ENCODE peak calls at places on chromosome 16, in five cellular contexts. One of them, this sample, is unnamed.

GRCh38 chr16:19746561-19746960 is 28.5 kb downstream of the IQCK start:
- DNase-seq in trophoblast cell: no peak
- DNase-seq in H1: no peak
- DNase-seq in H9: no peak
- DNase-seq in mesenchymal stem cell: no peak
- DNase-seq in this sample: peak; percentile 63

GRCh38 chr16:8878523-8878911 is 3.6 kb upstream of the LITAFD start:
- DNase-seq in H9: no peak
- DNase-seq in H1: no peak
- DNase-seq in mesenchymal stem cell: peak; percentile 95
- DNase-seq in trophoblast cell: peak; percentile 93
- DNase-seq in this sample: no peak

GRCh38 chr16:28098959-28099945 is 35.7 kb upstream of the GSG1L start:
- DNase-seq in trophoblast cell: no peak
- DNase-seq in mesenchymal stem cell: no peak
- DNase-seq in H9: no peak
- DNase-seq in H1: no peak
- DNase-seq in this sample: no peak

GRCh38 chr16:88005148-88005547 is 53.9 kb downstream of the BANP start:
- DNase-seq in H1: no peak
- DNase-seq in mesenchymal stem cell: no peak
- DNase-seq in H9: peak; percentile 71
- DNase-seq in trophoblast cell: no peak
- DNase-seq in this sample: no peak

GRCh38 chr16:2520784-2521577 is 810 bp downstream of the AMDHD2 start:
- DNase-seq in trophoblast cell: peak; percentile 94
- DNase-seq in H9: peak; percentile 45
- DNase-seq in H1: no peak
- DNase-seq in mesenchymal stem cell: peak; percentile 57
- DNase-seq in this sample: no peak

GRCh38 chr16:24382929-24383328 is 126.8 kb downstream of the CACNG3 start:
- DNase-seq in trophoblast cell: no peak
- DNase-seq in H1: peak; percentile 31
- DNase-seq in mesenchymal stem cell: no peak
- DNase-seq in H9: peak; percentile 39
- DNase-seq in this sample: peak; percentile 31

GRCh38 chr16:48622456-48623303 is 12.7 kb upstream of the N4BP1 start:
- DNase-seq in mesenchymal stem cell: no peak
- DNase-seq in H1: no peak
- DNase-seq in H9: no peak
- DNase-seq in trophoblast cell: no peak
- DNase-seq in this sample: no peak

GRCh38 chr16:64950262-64950661 is 171.6 kb downstream of the CDH11 start:
- DNase-seq in H1: no peak
- DNase-seq in H9: peak; percentile 49
- DNase-seq in mesenchymal stem cell: no peak
- DNase-seq in trophoblast cell: no peak
- DNase-seq in this sample: no peak

GRCh38 chr16:35391328-35391727 is 1931.9 kb downstream of the TP53TG3F start:
- DNase-seq in H9: peak; percentile 30
- DNase-seq in H1: no peak
- DNase-seq in trophoblast cell: peak; percentile 54
- DNase-seq in mesenchymal stem cell: peak; percentile 8
- DNase-seq in this sample: no peak

GRCh38 chr16:19001788-19002187 is 18.1 kb downstream of the TMC7 start:
- DNase-seq in mesenchymal stem cell: peak; percentile 41
- DNase-seq in H9: no peak
- DNase-seq in trophoblast cell: no peak
- DNase-seq in H1: no peak
- DNase-seq in this sample: no peak

GRCh38 chr16:1152651-1153259 is at the start of gene CACNA1H:
- DNase-seq in H9: peak; percentile 53
- DNase-seq in mesenchymal stem cell: no peak
- DNase-seq in trophoblast cell: no peak
- DNase-seq in H1: no peak
- DNase-seq in this sample: peak; percentile 68

GRCh38 chr16:15856901-15857778 is at the start of gene MYH11:
- DNase-seq in mesenchymal stem cell: peak; percentile 13
- DNase-seq in H1: no peak
- DNase-seq in trophoblast cell: no peak
- DNase-seq in H9: peak; percentile 73
- DNase-seq in this sample: peak; percentile 29

GRCh38 chr16:68668266-68668665 is 23.2 kb downstream of the CDH3 start:
- DNase-seq in trophoblast cell: no peak
- DNase-seq in mesenchymal stem cell: no peak
- DNase-seq in H9: no peak
- DNase-seq in H1: no peak
- DNase-seq in this sample: no peak

GRCh38 chr16:17346774-17347569 is 123.8 kb downstream of the XYLT1 start:
- DNase-seq in mesenchymal stem cell: no peak
- DNase-seq in H9: no peak
- DNase-seq in H1: no peak
- DNase-seq in trophoblast cell: no peak
- DNase-seq in this sample: no peak

GRCh38 chr16:80803341-80804060 is 897 bp downstream of the CDYL2 start:
- DNase-seq in H1: no peak
- DNase-seq in mesenchymal stem cell: peak; percentile 6
- DNase-seq in H9: peak; percentile 61
- DNase-seq in trophoblast cell: peak; percentile 43
- DNase-seq in this sample: peak; percentile 20

GRCh38 chr16:48608871-48609452 is 1.0 kb downstream of the N4BP1 start:
- DNase-seq in H9: no peak
- DNase-seq in mesenchymal stem cell: no peak
- DNase-seq in H1: no peak
- DNase-seq in trophoblast cell: peak; percentile 52
- DNase-seq in this sample: no peak

GRCh38 chr16:66133641-66134402 is 232.7 kb upstream of the CDH5 start:
- DNase-seq in mesenchymal stem cell: peak; percentile 46
- DNase-seq in H1: no peak
- DNase-seq in trophoblast cell: no peak
- DNase-seq in H9: no peak
- DNase-seq in this sample: no peak

GRCh38 chr16:89564476-89565255 is 4.2 kb downstream of the RPL13 start:
- DNase-seq in H1: no peak
- DNase-seq in H9: peak; percentile 83
- DNase-seq in mesenchymal stem cell: no peak
- DNase-seq in trophoblast cell: peak; percentile 17
- DNase-seq in this sample: no peak

GRCh38 chr16:78220571-78220970 is 121.1 kb downstream of the WWOX start:
- DNase-seq in H1: no peak
- DNase-seq in mesenchymal stem cell: peak; percentile 37
- DNase-seq in H9: no peak
- DNase-seq in trophoblast cell: peak; percentile 83
- DNase-seq in this sample: no peak

GRCh38 chr16:67966549-67967182 is 1.8 kb downstream of the SLC12A4 start:
- DNase-seq in H1: no peak
- DNase-seq in H9: peak; percentile 88
- DNase-seq in mesenchymal stem cell: peak; percentile 35
- DNase-seq in trophoblast cell: peak; percentile 47
- DNase-seq in this sample: no peak

GRCh38 chr16:72162105-72162680 is 9.8 kb downstream of the PMFBP1 start:
- DNase-seq in H9: no peak
- DNase-seq in trophoblast cell: no peak
- DNase-seq in mesenchymal stem cell: peak; percentile 3
- DNase-seq in H1: no peak
- DNase-seq in this sample: no peak

GRCh38 chr16:24540575-24541240 is 1.3 kb downstream of the RBBP6 start:
- DNase-seq in trophoblast cell: peak; percentile 40
- DNase-seq in H9: no peak
- DNase-seq in mesenchymal stem cell: peak; percentile 48
- DNase-seq in H1: no peak
- DNase-seq in this sample: no peak

DNA sequence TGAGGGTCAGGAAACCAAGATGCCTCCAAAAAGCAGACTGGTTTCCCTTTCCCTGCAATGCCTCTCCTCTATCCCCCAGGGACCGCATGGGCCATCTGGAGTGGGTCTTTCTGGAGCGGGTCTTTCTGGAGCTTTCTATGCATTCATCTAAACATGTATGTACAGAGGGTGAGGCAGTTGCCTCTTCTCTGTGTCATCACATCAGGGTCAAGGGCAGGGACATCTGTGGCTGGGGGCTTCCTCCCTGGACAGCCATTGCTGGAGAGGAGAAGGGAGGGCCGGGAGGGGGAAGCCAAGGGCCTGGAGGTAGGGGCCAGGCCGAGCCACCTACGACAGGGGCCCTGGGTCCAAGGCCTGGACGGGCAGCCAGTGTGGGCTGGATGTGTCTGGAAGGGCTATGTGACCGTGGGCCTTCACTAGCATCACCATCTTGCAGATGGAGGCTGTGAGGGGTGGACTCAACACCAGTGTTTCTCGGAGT is 840 bp downstream of the ADCY7 start:
- DNase-seq in H9: no peak
- DNase-seq in mesenchymal stem cell: no peak
- DNase-seq in H1: no peak
- DNase-seq in trophoblast cell: no peak
- DNase-seq in this sample: no peak
- H3K4me1 ChIP-seq in H9: peaks cover 2% of the 10 kb centered on the region
- H3K4me1 ChIP-seq in mesenchymal stem cell: peaks cover 24% of the 10 kb centered on the region
- H3K4me1 ChIP-seq in H1: peaks cover 6% of the 10 kb centered on the region
- H3K4me1 ChIP-seq in trophoblast cell: peaks cover 11% of the 10 kb centered on the region
- H3K4me1 ChIP-seq in this sample: peaks cover 5% of the 10 kb centered on the region

GRCh38 chr16:6031102-6031501 is 933.5 kb upstream of the EEF2KMT start:
- DNase-seq in H1: no peak
- DNase-seq in mesenchymal stem cell: no peak
- DNase-seq in trophoblast cell: no peak
- DNase-seq in H9: no peak
- DNase-seq in this sample: no peak

GRCh38 chr16:6027733-6028132 is 930.1 kb upstream of the EEF2KMT start:
- DNase-seq in H9: no peak
- DNase-seq in mesenchymal stem cell: no peak
- DNase-seq in H1: no peak
- DNase-seq in trophoblast cell: no peak
- DNase-seq in this sample: no peak

GRCh38 chr16:6032438-6032837 is 934.8 kb upstream of the EEF2KMT start:
- DNase-seq in H9: no peak
- DNase-seq in H1: no peak
- DNase-seq in mesenchymal stem cell: no peak
- DNase-seq in trophoblast cell: no peak
- DNase-seq in this sample: no peak

GRCh38 chr16:6035161-6035560 is 937.6 kb upstream of the EEF2KMT start:
- DNase-seq in H1: no peak
- DNase-seq in trophoblast cell: no peak
- DNase-seq in mesenchymal stem cell: no peak
- DNase-seq in H9: no peak
- DNase-seq in this sample: no peak

GRCh38 chr16:6031567-6031966 is 934.0 kb upstream of the EEF2KMT start:
- DNase-seq in H1: no peak
- DNase-seq in H9: no peak
- DNase-seq in trophoblast cell: no peak
- DNase-seq in mesenchymal stem cell: no peak
- DNase-seq in this sample: no peak
- H2BK12ac ChIP-seq in H1: no peak overlapping the region
- H2BK12ac ChIP-seq in H9: no peak overlapping the region
- H2BK12ac ChIP-seq in trophoblast cell: no peak overlapping the region
- H2BK12ac ChIP-seq in mesenchymal stem cell: no peak overlapping the region
- H2BK12ac ChIP-seq in this sample: no peak overlapping the region

GRCh38 chr16:29805232-29806095 is 865 bp upstream of the MAZ start:
- DNase-seq in trophoblast cell: peak; percentile 98
- DNase-seq in mesenchymal stem cell: peak; percentile 97
- DNase-seq in H9: peak; percentile 99
- DNase-seq in H1: peak; percentile 92
- DNase-seq in this sample: peak; percentile 99

GRCh38 chr16:29808219-29808900 is 2.0 kb downstream of the MAZ start:
- DNase-seq in trophoblast cell: no peak
- DNase-seq in H1: no peak
- DNase-seq in mesenchymal stem cell: no peak
- DNase-seq in H9: no peak
- DNase-seq in this sample: no peak

GRCh38 chr16:29806096-29806579 is at the start of gene MAZ:
- DNase-seq in mesenchymal stem cell: no peak
- DNase-seq in trophoblast cell: no peak
- DNase-seq in H9: no peak
- DNase-seq in H1: no peak
- DNase-seq in this sample: no peak

GRCh38 chr16:29807426-29808218 is 1.3 kb downstream of the MAZ start:
- DNase-seq in H9: peak; percentile 88
- DNase-seq in mesenchymal stem cell: peak; percentile 96
- DNase-seq in trophoblast cell: peak; percentile 82
- DNase-seq in H1: no peak
- DNase-seq in this sample: peak; percentile 77

DNA sequence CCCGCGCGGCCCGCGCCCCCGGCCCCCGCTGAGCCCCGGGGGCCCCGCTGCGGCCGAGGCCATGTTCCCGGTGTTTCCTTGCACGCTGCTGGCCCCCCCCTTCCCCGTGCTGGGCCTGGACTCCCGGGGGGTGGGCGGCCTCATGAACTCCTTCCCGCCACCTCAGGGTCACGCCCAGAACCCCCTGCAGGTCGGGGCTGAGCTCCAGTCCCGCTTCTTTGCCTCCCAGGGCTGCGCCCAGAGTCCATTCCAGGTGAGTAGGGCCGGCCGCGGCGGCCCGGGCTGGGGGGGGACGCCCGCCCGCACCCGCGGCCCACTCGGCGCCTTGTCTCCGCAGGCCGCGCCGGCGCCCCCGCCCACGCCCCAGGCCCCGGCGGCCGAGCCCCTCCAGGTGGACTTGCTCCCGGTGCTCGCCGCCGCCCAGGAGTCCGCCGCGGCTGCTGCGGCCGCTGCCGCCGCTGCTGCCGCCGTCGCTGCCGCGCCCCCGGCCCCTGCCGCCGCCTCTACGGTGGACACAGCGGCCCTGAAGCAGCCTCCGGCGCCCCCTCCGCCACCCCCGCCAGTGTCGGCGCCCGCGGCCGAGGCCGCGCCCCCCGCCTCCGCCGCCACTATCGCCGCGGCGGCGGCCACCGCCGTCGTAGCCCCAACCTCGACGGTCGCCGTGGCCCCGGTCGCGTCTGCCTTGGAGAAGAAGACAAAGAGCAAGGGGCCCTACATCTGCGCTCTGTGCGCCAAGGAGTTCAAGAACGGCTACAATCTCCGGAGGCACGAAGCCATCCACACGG is 504 bp downstream of the MAZ start:
- DNase-seq in trophoblast cell: peak; percentile 52
- DNase-seq in H9: peak; percentile 76
- DNase-seq in H1: no peak
- DNase-seq in mesenchymal stem cell: peak; percentile 31
- DNase-seq in this sample: no peak
- H3K4me1 ChIP-seq in trophoblast cell: peaks cover 21% of the 10 kb centered on the region
- H3K4me1 ChIP-seq in H9: no peaks in the 10 kb centered on the region
- H3K4me1 ChIP-seq in H1: peaks cover 30% of the 10 kb centered on the region
- H3K4me1 ChIP-seq in mesenchymal stem cell: peaks cover 50% of the 10 kb centered on the region
- H3K4me1 ChIP-seq in this sample: peaks cover 37% of the 10 kb centered on the region

DNA sequence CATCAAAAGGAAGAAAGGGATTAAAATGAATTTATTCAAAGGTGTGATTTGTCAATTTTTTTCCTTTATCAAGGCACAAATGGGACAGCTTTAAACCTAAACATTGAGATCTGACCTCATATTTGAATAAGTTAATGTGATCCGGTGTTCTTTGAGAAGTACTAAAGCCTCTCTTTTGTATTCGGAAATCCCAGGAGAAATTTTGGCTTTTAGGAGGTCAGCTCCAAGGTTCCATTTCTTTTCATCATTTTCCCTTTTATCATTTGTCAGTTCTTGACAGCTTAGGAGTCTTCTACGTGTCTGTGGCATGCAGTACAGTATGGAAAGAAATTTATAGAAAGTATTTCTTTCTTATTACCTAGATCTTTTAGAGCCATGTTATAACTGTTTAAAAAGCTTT is 873.4 kb upstream of the CDH8 start:
- DNase-seq in H9: no peak
- DNase-seq in mesenchymal stem cell: no peak
- DNase-seq in trophoblast cell: no peak
- DNase-seq in H1: no peak
- DNase-seq in this sample: no peak
- H2BK12ac ChIP-seq in H9: no peak overlapping the region
- H2BK12ac ChIP-seq in mesenchymal stem cell: no peak overlapping the region
- H2BK12ac ChIP-seq in trophoblast cell: no peak overlapping the region
- H2BK12ac ChIP-seq in H1: no peak overlapping the region
- H2BK12ac ChIP-seq in this sample: no peak overlapping the region

This sample was measured in neuronal stem cell.